ENCODE peak calls at places on chromosomes 6 and 20, in six cellular contexts. I, P, N, T, Z and W are unnamed samples.

GRCh38 chr6:96156425-96156824 is 140.7 kb downstream of the FUT9 start:
- DNase-seq in P (no peak), Z (peak; percentile 22), I (no peak), T (no peak), N (no peak), W (no peak)

GRCh38 chr6:134065706-134066105 is 13.3 kb upstream of the SLC2A12 start:
- DNase-seq in Z (peak; percentile 33), N (no peak), P (peak; percentile 45), I (peak; percentile 33), T (peak; percentile 62), W (no peak)

GRCh38 chr6:54860132-54860531 is 13.6 kb downstream of the FAM83B start:
- DNase-seq in N (no peak), I (no peak), Z (no peak), T (no peak), P (no peak), W (no peak)

GRCh38 chr6:135411849-135412248 is 85.7 kb downstream of the AHI1 start:
- DNase-seq in P (no peak), Z (no peak), T (no peak), N (no peak), I (no peak), W (no peak)

GRCh38 chr20:10848810-10849370 is 175.1 kb upstream of the JAG1 start:
- DNase-seq in T (no peak), Z (peak; percentile 72), P (no peak), N (no peak), I (no peak), W (peak; percentile 83)

GRCh38 chr6:145044606-145045275 is 690.6 kb downstream of the EPM2A start:
- DNase-seq in Z (no peak), P (no peak), T (no peak), N (no peak), I (no peak), W (peak; percentile 55)

GRCh38 chr6:49980898-49981297 is 11.5 kb upstream of the DEFB113 start:
- DNase-seq in I (no peak), N (no peak), P (no peak), Z (peak; percentile 11), T (no peak), W (no peak)

GRCh38 chr6:21588812-21589811 is 4.4 kb upstream of the SOX4 start:
- DNase-seq in Z (peak; percentile 77), I (peak; percentile 91), T (peak; percentile 88), N (peak; percentile 93), P (peak; percentile 68), W (no peak)

GRCh38 chr6:170293411-170293844 is 2.5 kb upstream of the DLL1 start:
- DNase-seq in P (no peak), N (no peak), Z (no peak), I (no peak), T (no peak), W (no peak)

GRCh38 chr20:17904027-17904426 is 64.6 kb downstream of the SNX5 start:
- DNase-seq in P (no peak), Z (peak; percentile 50), I (no peak), N (no peak), T (no peak), W (no peak)

GRCh38 chr20:29878281-29878741 is 1379.2 kb upstream of the DEFB115 start:
- DNase-seq in Z (no peak), T (peak; percentile 19), N (no peak), P (no peak), I (peak; percentile 50), W (no peak)

GRCh38 chr6:21987501-21987957 is 309.3 kb downstream of the PRL start:
- DNase-seq in P (peak; percentile 63), Z (peak; percentile 39), T (peak; percentile 50), N (peak; percentile 51), I (no peak), W (peak; percentile 96)

GRCh38 chr20:39893013-39893685 is 795.9 kb downstream of the MAFB start:
- DNase-seq in P (no peak), Z (no peak), T (no peak), N (no peak), I (no peak), W (peak; percentile 67)

GRCh38 chr6:119241124-119241491 is 108.5 kb downstream of the MAN1A1 start:
- DNase-seq in N (no peak), I (no peak), Z (no peak), P (no peak), T (no peak), W (no peak)

GRCh38 chr20:6083926-6084325 is 30.1 kb upstream of the LRRN4 start:
- DNase-seq in P (no peak), N (no peak), I (no peak), Z (no peak), T (no peak), W (no peak)

GRCh38 chr6:137218917-137219663 is at the start of gene IFNGR1:
- DNase-seq in T (peak; percentile 91), I (peak; percentile 83), Z (peak; percentile 95), P (peak; percentile 99), N (peak; percentile 98), W (no peak)

GRCh38 chr6:27836783-27837635 is 75.2 kb downstream of the OR2B2 start:
- DNase-seq in P (peak; percentile 43), Z (peak; percentile 97), T (peak; percentile 59), I (peak; percentile 90), N (no peak), W (no peak)

GRCh38 chr20:47792021-47792618 is 6.8 kb upstream of the SULF2 start:
- DNase-seq in N (no peak), T (peak; percentile 56), Z (no peak), P (no peak), I (no peak), W (peak; percentile 75)

GRCh38 chr20:24608926-24609667 is 139.7 kb downstream of the SYNDIG1 start:
- DNase-seq in I (no peak), N (no peak), Z (no peak), T (no peak), P (no peak), W (peak; percentile 19)

GRCh38 chr6:155185544-155185943 is 78.3 kb upstream of the CLDN20 start:
- DNase-seq in N (peak; percentile 60), I (peak; percentile 16), P (no peak), T (peak; percentile 69), Z (no peak), W (no peak)

GRCh38 chr6:3390698-3391097 is 66.2 kb downstream of the SLC22A23 start:
- DNase-seq in P (no peak), Z (no peak), I (no peak), N (no peak), T (no peak), W (peak; percentile 71)

GRCh38 chr20:33431797-33432381 is 11.7 kb downstream of the SNTA1 start:
- DNase-seq in Z (no peak), P (no peak), T (no peak), I (no peak), N (no peak), W (no peak)

GRCh38 chr20:9510926-9511325 is 3.5 kb upstream of the LAMP5 start:
- DNase-seq in T (no peak), I (no peak), Z (no peak), N (no peak), P (no peak), W (no peak)